ENCODE peak calls at places on chromosomes 12 and 14, in seven cellular contexts. J is heart left ventricle; Y is T-helper 1 cell; A is neuronal stem cell; G is stimulated activated CD4-positive, alpha-beta T cell treated with anti-CD3 and anti-CD28 coated beads, TNF-alpha, amount 100 ng/mL, for 24 hours; M is CD8-positive, alpha-beta T cell; S is CD4-positive, alpha-beta T cell. F is an unnamed sample.

GRCh38 chr12:43602738-43603137 is 50.7 kb upstream of the ADAMTS20 start:
- DNase-seq in J (no peak), Y (no peak), A (no peak), G (no peak), M (no peak), S (no peak), F (no peak)

GRCh38 chr14:72256055-72256454 is 323.8 kb downstream of the RGS6 start:
- DNase-seq in J (no peak), Y (no peak), A (no peak), G (no peak), M (no peak), S (no peak), F (no peak)

GRCh38 chr14:88005978-88006851 is 1.3 kb downstream of the GPR65 start:
- DNase-seq in J (no peak), Y (peak), A (no peak), G (peak), M (peak), S (peak), F (no peak)

GRCh38 chr14:89365071-89365801 is 51.8 kb downstream of the FOXN3 start:
- DNase-seq in J (no peak), Y (peak), A (no peak), G (peak), M (peak), S (peak), F (no peak)

GRCh38 chr14:62736426-62737043 is 308.7 kb downstream of the KCNH5 start:
- DNase-seq in J (no peak), Y (no peak), A (no peak), G (no peak), M (no peak), S (no peak), F (no peak)

GRCh38 chr12:69524755-69525509 is 54.7 kb downstream of the FRS2 start:
- DNase-seq in J (no peak), Y (no peak), A (no peak), G (no peak), M (no peak), S (no peak), F (no peak)

GRCh38 chr12:106631150-106631549 is 48.3 kb downstream of the RFX4 start:
- DNase-seq in J (no peak), Y (no peak), A (no peak), G (no peak), M (no peak), S (no peak), F (no peak)

GRCh38 chr14:100605706-100606686 is 18.8 kb upstream of the BEGAIN start:
- DNase-seq in J (peak), Y (no peak), A (no peak), G (no peak), M (no peak), S (no peak), F (no peak)

GRCh38 chr14:59482471-59483331 is 1.5 kb downstream of the L3HYPDH start:
- DNase-seq in J (no peak), Y (no peak), A (no peak), G (no peak), M (no peak), S (no peak), F (no peak)

GRCh38 chr12:51922146-51922545 is 14.8 kb downstream of the ACVRL1 start:
- DNase-seq in J (no peak), Y (no peak), A (no peak), G (no peak), M (no peak), S (no peak), F (no peak)

F was measured in NT2/D1.